ENCODE peak calls at places on chromosome 14, in ten cellular contexts. Q is DND-41, Y is mammary epithelial cell, L is GM23338, I is adrenal gland, O is astrocyte, M is WERI-Rb-1, S is Peyer's patch, Z is breast epithelium, J is AG04450. C is an unnamed sample.

GRCh38 chr14:102295301-102295700 is 9.7 kb downstream of the MOK start:
- DNase-seq in L (no peak), O (peak), M (no peak), J (no peak), Z (no peak), S (no peak), Q (no peak), Y (no peak), I (no peak), C (peak)

GRCh38 chr14:74934476-74935339 is 11.6 kb upstream of the RPS6KL1 start:
- DNase-seq in Q (no peak), S (no peak), O (no peak), J (no peak), M (peak), Z (no peak), L (peak), Y (no peak), I (no peak), C (no peak)

GRCh38 chr14:79596531-79596930 is 614.8 kb downstream of the DIO2 start:
- DNase-seq in O (peak), M (no peak), Q (no peak), S (no peak), Y (no peak), L (no peak), J (peak), Z (no peak), I (no peak), C (peak)

GRCh38 chr14:52067873-52068740 is 752 bp downstream of the NID2 start:
- DNase-seq in S (peak), L (peak), Y (no peak), I (peak), J (no peak), Z (no peak), O (peak), M (peak), Q (no peak), C (peak)

GRCh38 chr14:75523771-75524171 is 1.5 kb downstream of the BATF start:
- DNase-seq in O (no peak), Z (no peak), Y (no peak), S (no peak), I (no peak), Q (no peak), L (no peak), M (no peak), J (no peak), C (peak)

GRCh38 chr14:23021479-23021878 is 11.5 kb upstream of the C14orf93 start:
- DNase-seq in J (no peak), Q (no peak), I (no peak), O (no peak), Z (no peak), L (no peak), S (no peak), Y (no peak), M (no peak), C (no peak)

GRCh38 chr14:103091883-103092222 is 2.7 kb upstream of the EXOC3L4 start:
- DNase-seq in Z (no peak), O (no peak), I (no peak), J (no peak), S (no peak), L (no peak), M (no peak), Y (no peak), Q (no peak), C (no peak)

GRCh38 chr14:29030970-29031369 is 264.4 kb downstream of the FOXG1 start:
- DNase-seq in S (no peak), J (no peak), M (no peak), Y (no peak), Q (no peak), I (no peak), L (no peak), Z (no peak), O (no peak), C (no peak)

GRCh38 chr14:100651999-100652508 is 64.8 kb upstream of the BEGAIN start:
- DNase-seq in J (peak), O (peak), M (no peak), Y (peak), Z (no peak), Q (no peak), I (no peak), L (no peak), S (no peak), C (no peak)

GRCh38 chr14:43143106-43143505 is 1364.0 kb downstream of the FSCB start:
- DNase-seq in Y (no peak), Q (no peak), M (no peak), L (no peak), S (no peak), I (no peak), O (no peak), J (no peak), Z (no peak), C (no peak)

DNA sequence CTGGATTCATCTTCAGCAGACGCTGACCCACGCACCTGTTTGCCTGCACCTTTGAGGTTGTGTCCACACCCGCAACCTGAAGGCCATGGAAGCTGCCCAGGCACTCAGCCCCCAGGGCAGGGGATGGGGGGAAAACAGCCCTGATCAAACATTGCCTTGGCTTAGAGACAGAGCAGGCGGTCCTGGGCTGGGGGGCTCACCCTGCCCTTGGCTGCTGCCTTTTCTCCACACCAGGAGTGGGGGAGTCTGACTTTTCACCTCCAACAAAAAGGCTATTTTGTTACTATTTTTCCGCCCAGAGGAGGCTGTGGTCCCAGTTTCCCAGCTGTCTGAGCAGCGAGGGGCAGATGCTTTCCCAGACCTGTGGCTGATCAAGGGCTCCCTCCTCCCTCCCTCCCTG is 24.2 kb downstream of the BCL11B start:
- DNase-seq in Y (no peak), S (no peak), J (no peak), Z (no peak), L (no peak), M (no peak), Q (no peak), O (no peak), I (no peak), C (no peak)
- H3K4me3 ChIP-seq in Y (no peak), S (no peak), J (no peak), Z (no peak), L (peak), M (no peak), Q (no peak), O (no peak), I (no peak), C (no peak)

GRCh38 chr14:81446279-81447007 is 46.3 kb upstream of the STON2 start:
- DNase-seq in Z (no peak), I (no peak), J (no peak), L (peak), O (no peak), M (no peak), Q (no peak), S (no peak), Y (no peak), C (no peak)
- TF ChIP-seq CTCF in Z (no peak), I (no peak), J (no peak), L (no peak), O (no peak), M (no peak), Q (no peak), S (no peak), Y (no peak), C (no peak)

GRCh38 chr14:38910092-38910491 is 192.9 kb downstream of the SEC23A start:
- DNase-seq in M (no peak), L (no peak), O (no peak), S (no peak), Q (no peak), I (no peak), J (no peak), Y (no peak), Z (no peak), C (no peak)
- H3K4me3 ChIP-seq in M (no peak), L (no peak), O (no peak), S (no peak), Q (no peak), I (no peak), J (no peak), Y (no peak), Z (no peak), C (no peak)

GRCh38 chr14:104157303-104157928 is 19.0 kb downstream of the KIF26A start:
- DNase-seq in O (no peak), Z (no peak), L (no peak), Q (no peak), M (peak), S (no peak), Y (no peak), I (no peak), J (no peak), C (no peak)
- TF ChIP-seq CTCF in O (no peak), Z (no peak), L (peak), Q (no peak), M (peak), S (peak), Y (no peak), I (no peak), J (no peak), C (no peak)

DNA sequence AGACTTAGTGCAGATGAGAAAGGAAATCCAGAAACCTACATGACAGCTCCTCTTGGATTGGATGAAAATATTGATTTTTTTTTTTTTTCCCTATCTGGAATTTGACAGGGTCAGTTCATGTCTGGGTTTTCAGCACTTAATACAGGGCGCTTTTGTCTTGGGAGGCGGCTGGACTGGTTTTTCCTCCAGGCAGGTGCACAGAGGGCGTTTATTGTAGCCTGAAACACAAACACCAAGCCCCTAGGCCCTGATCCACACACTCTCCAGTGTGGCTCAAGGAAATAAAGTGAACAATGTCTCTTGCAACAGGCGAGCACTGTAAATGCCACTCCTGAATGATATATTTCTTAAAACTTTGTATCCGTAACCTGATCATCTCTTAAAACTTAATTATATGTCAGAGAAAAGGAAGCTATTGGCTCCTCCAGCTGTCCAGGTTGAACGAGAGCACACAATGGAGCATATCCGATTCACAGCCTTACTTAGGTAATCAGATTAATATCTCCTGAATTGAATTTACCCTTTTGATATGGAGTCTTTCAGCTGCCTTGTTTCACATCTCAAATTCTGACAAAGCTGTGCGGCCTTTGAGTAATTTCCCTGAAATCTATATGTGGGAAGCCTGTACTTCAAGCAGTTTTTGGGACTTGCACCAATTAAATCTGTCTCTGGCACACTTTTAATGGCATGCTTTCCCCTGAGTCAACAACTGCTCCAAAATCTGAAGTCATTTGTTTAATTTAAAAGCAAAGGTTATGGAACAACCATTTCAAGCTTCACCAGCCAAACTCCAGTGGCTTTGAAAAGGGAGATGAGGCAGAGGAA is 485.7 kb downstream of the ZFP36L1 start:
- DNase-seq in I (no peak), O (peak), S (no peak), Q (no peak), J (no peak), Y (no peak), M (no peak), Z (peak), L (no peak), C (no peak)
- H3K4me3 ChIP-seq in I (no peak), O (no peak), S (no peak), Q (no peak), J (no peak), Y (no peak), M (no peak), Z (no peak), L (no peak), C (no peak)

DNA sequence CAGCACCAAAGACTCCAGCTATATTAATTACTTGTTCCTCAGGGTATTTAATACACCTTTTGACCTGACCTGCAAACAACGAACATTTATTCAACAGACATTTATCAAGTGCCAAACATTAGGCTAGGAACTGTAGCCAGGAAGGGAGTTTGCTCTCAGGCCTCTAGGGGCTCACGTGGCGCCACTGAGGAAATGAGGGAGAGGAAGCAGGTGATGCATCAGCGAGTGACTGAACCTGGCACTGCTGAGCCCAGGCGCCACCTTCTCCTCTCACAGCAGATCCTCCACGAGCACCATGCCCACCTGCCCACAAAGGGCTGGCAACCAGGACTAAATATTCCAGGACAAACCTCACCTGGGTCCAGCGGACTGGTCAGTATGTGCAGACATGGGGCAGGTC is 50.2 kb downstream of the SETD3 start:
- DNase-seq in I (no peak), Q (no peak), L (peak), Y (peak), M (peak), S (no peak), J (no peak), Z (peak), O (no peak), C (no peak)
- TF ChIP-seq CTCF in I (no peak), Q (peak), L (peak), Y (peak), M (peak), S (peak), J (peak), Z (no peak), O (peak), C (peak)